ENCODE peak calls at places on chromosome 2, in eight cellular contexts. E is heart left ventricle, K is suprapubic skin, A is tibial artery, I is transverse colon, Z is upper lobe of right lung, B is spleen, J is endodermal cell. C is an unnamed sample.

GRCh38 chr2:204947448-204947847 is 402.2 kb downstream of the PARD3B start:
- DNase-seq in A (no peak), E (no peak), B (no peak), J (no peak), Z (no peak), K (no peak), I (no peak), C (no peak)

GRCh38 chr2:108583903-108584520 is 49.7 kb downstream of the LIMS1 start:
- DNase-seq in I (peak; percentile 66), J (peak; percentile 83), K (peak; percentile 64), E (peak; percentile 50), B (no peak), A (peak; percentile 59), Z (no peak), C (peak; percentile 82)

GRCh38 chr2:216553093-216553478 is 54.4 kb downstream of the RPL37A start:
- DNase-seq in I (no peak), Z (no peak), J (no peak), B (no peak), K (no peak), E (no peak), A (no peak), C (no peak)

GRCh38 chr2:32418777-32419176 is 62.0 kb downstream of the BIRC6 start:
- DNase-seq in A (no peak), E (no peak), K (no peak), B (no peak), J (no peak), Z (no peak), I (no peak), C (no peak)

GRCh38 chr2:132550285-132550684 is 119.7 kb downstream of the LYPD1 start:
- DNase-seq in I (no peak), K (no peak), A (no peak), B (no peak), J (peak; percentile 20), Z (no peak), E (no peak), C (no peak)

GRCh38 chr2:128315122-128315828 is 3.4 kb downstream of the HS6ST1 start:
- DNase-seq in J (peak; percentile 66), E (no peak), K (peak; percentile 51), B (no peak), Z (no peak), A (peak; percentile 18), I (no peak), C (peak; percentile 59)

GRCh38 chr2:95025406-95026319 is at the start of gene MAL:
- DNase-seq in E (peak; percentile 42), K (no peak), I (no peak), A (no peak), B (no peak), J (peak; percentile 82), Z (no peak), C (no peak)

GRCh38 chr2:212912445-212913103 is 238.8 kb downstream of the IKZF2 start:
- DNase-seq in K (no peak), J (no peak), A (no peak), Z (no peak), I (peak; percentile 77), E (no peak), B (no peak), C (no peak)

GRCh38 chr2:234705108-234705507 is 208.2 kb upstream of the ARL4C start:
- DNase-seq in B (no peak), J (no peak), I (no peak), K (no peak), E (no peak), A (no peak), Z (no peak), C (no peak)

GRCh38 chr2:84989422-84989821 is 18.5 kb downstream of the KCMF1 start:
- DNase-seq in J (no peak), I (no peak), E (no peak), A (no peak), B (no peak), Z (no peak), K (no peak), C (no peak)

GRCh38 chr2:131039535-131039907 is 53.7 kb downstream of the FAM168B start:
- DNase-seq in J (peak; percentile 44), Z (peak; percentile 56), K (peak; percentile 58), E (peak; percentile 25), I (no peak), A (no peak), B (no peak), C (peak; percentile 53)

GRCh38 chr2:38174646-38175096 is 98.7 kb upstream of the CYP1B1 start:
- DNase-seq in K (no peak), A (peak; percentile 53), J (no peak), Z (no peak), E (peak; percentile 35), I (no peak), B (no peak), C (no peak)

GRCh38 chr2:80545420-80546192 is 241.1 kb upstream of the LRRTM1 start:
- DNase-seq in J (peak; percentile 50), B (no peak), K (no peak), A (no peak), E (no peak), I (no peak), Z (no peak), C (no peak)

GRCh38 chr2:52311862-52312261 is 1279.9 kb upstream of the NRXN1 start:
- DNase-seq in J (no peak), A (no peak), I (no peak), B (no peak), Z (no peak), E (no peak), K (no peak), C (no peak)

GRCh38 chr2:223051580-223052375 is at the start of gene KCNE4:
- DNase-seq in B (no peak), A (peak; percentile 60), E (peak; percentile 37), K (no peak), I (peak; percentile 17), J (peak; percentile 62), Z (no peak), C (no peak)

GRCh38 chr2:113180131-113180946 is 6.6 kb downstream of the PSD4 start:
- DNase-seq in I (no peak), B (peak; percentile 73), J (no peak), E (no peak), Z (no peak), A (no peak), K (peak; percentile 26), C (no peak)

GRCh38 chr2:38505779-38506178 is 96.9 kb downstream of the HNRNPLL start:
- DNase-seq in A (peak; percentile 86), I (peak; percentile 44), J (no peak), B (no peak), K (peak; percentile 77), Z (no peak), E (peak; percentile 48), C (peak; percentile 77)

GRCh38 chr2:71467180-71467815 is 13.9 kb downstream of the DYSF start:
- DNase-seq in E (no peak), B (no peak), K (no peak), J (peak; percentile 36), Z (peak; percentile 6), I (no peak), A (no peak), C (no peak)

GRCh38 chr2:71468279-71469015 is 15.1 kb downstream of the DYSF start:
- DNase-seq in I (no peak), K (no peak), J (no peak), Z (peak; percentile 18), B (no peak), E (no peak), A (no peak), C (no peak)

GRCh38 chr2:71465356-71465755 is 12.0 kb downstream of the DYSF start:
- DNase-seq in I (no peak), E (no peak), K (no peak), B (no peak), J (peak; percentile 61), A (no peak), Z (peak; percentile 26), C (no peak)

GRCh38 chr2:71465961-71466300 is 12.6 kb downstream of the DYSF start:
- DNase-seq in Z (no peak), K (no peak), A (no peak), B (no peak), E (no peak), I (no peak), J (no peak), C (no peak)

DNA sequence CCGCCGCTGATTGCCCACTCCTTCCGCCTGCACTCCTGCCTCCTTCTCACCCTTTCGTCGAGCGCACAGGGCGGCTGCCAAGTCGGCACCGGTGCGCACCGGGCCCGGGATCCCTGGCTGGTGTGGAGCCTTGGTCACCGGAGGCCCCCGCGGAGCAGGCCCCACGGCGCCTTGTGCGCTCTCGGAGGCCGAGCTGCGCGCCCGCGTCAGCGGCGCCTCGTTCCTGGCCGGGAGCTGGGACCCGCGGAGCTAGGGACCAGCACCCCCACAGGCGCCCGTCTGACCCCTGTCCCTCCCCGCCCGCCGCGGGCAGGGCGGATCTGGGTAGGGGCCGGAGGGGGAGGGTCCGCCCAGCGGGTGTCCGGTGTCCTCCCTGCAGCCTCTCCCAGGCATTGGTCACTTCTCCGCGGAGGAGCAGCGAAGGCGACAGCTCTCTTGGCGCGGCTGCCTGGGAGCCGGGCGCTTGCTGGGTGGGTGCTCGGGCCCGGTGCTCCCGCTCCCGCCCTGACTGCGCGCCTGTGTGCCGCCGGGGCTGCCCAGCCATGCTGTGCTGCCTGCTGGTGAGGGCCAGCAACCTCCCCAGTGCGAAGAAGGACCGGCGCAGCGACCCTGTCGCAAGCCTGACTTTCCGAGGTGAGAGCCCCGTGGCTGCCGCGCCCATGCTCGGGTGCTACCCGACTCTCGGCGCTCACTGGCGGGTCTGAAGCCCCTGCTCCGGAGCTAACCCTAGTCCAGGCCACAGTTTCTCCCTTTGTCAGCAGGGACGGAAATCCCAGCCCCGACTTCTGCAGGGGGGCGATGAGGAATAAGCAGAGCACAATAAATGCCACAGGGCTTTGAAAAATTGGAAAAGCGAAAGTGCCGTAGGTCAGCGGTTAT is 13.2 kb downstream of the DYSF start:
- DNase-seq in A (no peak), E (peak; percentile 67), K (no peak), J (peak; percentile 84), Z (peak; percentile 71), B (peak; percentile 86), I (no peak), C (no peak)
- H3K27ac ChIP-seq in A (peak overlapping the region; percentile 24), E (peak overlapping the region; percentile 71), K (no peak overlapping the region), J (no peak overlapping the region), Z (peak overlapping the region; percentile 58), B (peak overlapping the region; percentile 80), I (peak overlapping the region; percentile 33), C (peak overlapping the region; percentile 19)

GRCh38 chr2:119350311-119350998 is 16.2 kb downstream of the C2orf76 start:
- DNase-seq in E (no peak), I (no peak), Z (no peak), B (no peak), A (no peak), K (no peak), J (peak; percentile 72), C (no peak)
- TF ChIP-seq CTCF in E (no peak), I (no peak), Z (no peak), B (no peak), A (no peak), K (no peak), J (peak; percentile 65), C (no peak)

DNA sequence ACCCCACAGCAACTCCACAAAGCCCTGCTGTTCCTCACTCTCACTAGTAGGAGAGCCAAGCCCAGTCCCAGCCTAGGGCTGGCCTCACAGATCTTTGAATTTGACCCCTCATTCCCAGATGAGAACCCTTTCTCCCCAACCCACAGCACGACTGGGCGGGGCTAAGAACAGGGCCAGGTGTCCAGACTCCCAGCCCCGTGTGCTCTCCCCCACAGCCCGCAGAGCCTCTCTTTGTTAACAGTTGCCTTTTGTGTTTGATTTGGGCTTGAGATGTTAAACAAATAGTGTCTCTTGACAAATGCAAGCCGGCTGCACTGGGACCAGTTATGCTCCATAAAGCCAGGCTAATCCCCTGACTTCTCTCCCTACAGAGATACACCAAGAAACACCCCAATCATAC is 4.7 kb upstream of the KCNK3 start:
- DNase-seq in E (no peak), I (no peak), J (no peak), A (no peak), Z (no peak), B (peak; percentile 49), K (no peak), C (no peak)
- H3K9me3 ChIP-seq in E (no peaks in the 10 kb centered on the region), I (no peaks in the 10 kb centered on the region), J (no peaks in the 10 kb centered on the region), A (no peaks in the 10 kb centered on the region), Z (no peaks in the 10 kb centered on the region), B (no peaks in the 10 kb centered on the region), K (no peaks in the 10 kb centered on the region), C (no peaks in the 10 kb centered on the region)

GRCh38 chr2:218357194-218358177 is 829 bp downstream of the CATIP start:
- DNase-seq in A (no peak), E (no peak), K (no peak), B (peak; percentile 55), I (no peak), J (peak; percentile 63), Z (no peak), C (no peak)
- H3K27ac ChIP-seq in A (no peak overlapping the region), E (no peak overlapping the region), K (no peak overlapping the region), B (no peak overlapping the region), I (no peak overlapping the region), J (no peak overlapping the region), Z (peak overlapping the region; percentile 66), C (no peak overlapping the region)

C was measured in ascending aorta.